ENCODE peak calls at places on chromosomes 7 and 10, in six cellular contexts. W, K, X, U, V and I are unnamed samples.

GRCh38 chr10:128641998-128642397 is 515.8 kb upstream of the MKI67 start:
- DNase-seq in W (no peak), K (no peak), X (no peak), U (no peak), V (no peak), I (no peak)

GRCh38 chr7:158137516-158138328 is 449.9 kb downstream of the PTPRN2 start:
- DNase-seq in W (no peak), K (no peak), X (no peak), U (no peak), V (no peak), I (peak; percentile 15)

GRCh38 chr10:133334495-133335237 is 2.0 kb downstream of the CALY start:
- DNase-seq in W (peak; percentile 68), K (no peak), X (no peak), U (peak; percentile 51), V (no peak), I (peak; percentile 75)

GRCh38 chr7:15123901-15124300 is 221.3 kb upstream of the DGKB start:
- DNase-seq in W (no peak), K (no peak), X (no peak), U (no peak), V (no peak), I (no peak)

GRCh38 chr7:26461508-26461907 is 169.8 kb downstream of the SNX10 start:
- DNase-seq in W (no peak), K (no peak), X (no peak), U (no peak), V (no peak), I (no peak)

GRCh38 chr7:43639858-43640491 is 57.1 kb downstream of the STK17A start:
- DNase-seq in W (peak; percentile 89), K (no peak), X (no peak), U (peak; percentile 63), V (peak; percentile 89), I (no peak)

GRCh38 chr10:62080905-62081304 is 179.4 kb downstream of the ARID5B start:
- DNase-seq in W (no peak), K (no peak), X (no peak), U (no peak), V (peak; percentile 50), I (no peak)

GRCh38 chr10:93876391-93876790 is 17.4 kb upstream of the SLC35G1 start:
- DNase-seq in W (no peak), K (no peak), X (no peak), U (no peak), V (no peak), I (no peak)

GRCh38 chr10:35043796-35044344 is 46.3 kb downstream of the CUL2 start:
- DNase-seq in W (no peak), K (no peak), X (no peak), U (no peak), V (no peak), I (no peak)

GRCh38 chr7:33040803-33041516 is 21.6 kb downstream of the NT5C3A start:
- DNase-seq in W (no peak), K (no peak), X (peak; percentile 44), U (no peak), V (peak; percentile 71), I (no peak)

GRCh38 chr7:40192036-40192435 is 57.2 kb downstream of the SUGCT start:
- DNase-seq in W (no peak), K (no peak), X (no peak), U (no peak), V (no peak), I (no peak)

GRCh38 chr10:20912969-20913368 is 15.9 kb upstream of the NEBL start:
- DNase-seq in W (no peak), K (no peak), X (no peak), U (no peak), V (no peak), I (no peak)

GRCh38 chr7:49623943-49624342 is 149.5 kb upstream of the VWC2 start:
- DNase-seq in W (no peak), K (no peak), X (no peak), U (no peak), V (no peak), I (no peak)

GRCh38 chr10:112675560-112676083 is 228.6 kb downstream of the VTI1A start:
- DNase-seq in W (no peak), K (no peak), X (no peak), U (no peak), V (no peak), I (no peak)

GRCh38 chr7:43869898-43870240 is 552 bp upstream of the MRPS24 start:
- DNase-seq in W (peak; percentile 76), K (peak; percentile 80), X (peak; percentile 61), U (no peak), V (no peak), I (no peak)

GRCh38 chr10:69835875-69836727 is 34.4 kb downstream of the COL13A1 start:
- DNase-seq in W (no peak), K (no peak), X (no peak), U (no peak), V (no peak), I (no peak)

GRCh38 chr10:99297033-99297432 is 32.1 kb upstream of the CNNM1 start:
- DNase-seq in W (no peak), K (no peak), X (no peak), U (no peak), V (peak; percentile 16), I (peak; percentile 64)

GRCh38 chr7:98110249-98111022 is 3.8 kb downstream of the LMTK2 start:
- DNase-seq in W (no peak), K (no peak), X (no peak), U (peak; percentile 56), V (no peak), I (no peak)

GRCh38 chr7:118029881-118030422 is 154.0 kb upstream of the LSM8 start:
- DNase-seq in W (no peak), K (no peak), X (no peak), U (no peak), V (no peak), I (no peak)

GRCh38 chr7:25847331-25848070 is 304.5 kb upstream of the NFE2L3 start:
- DNase-seq in W (no peak), K (no peak), X (no peak), U (no peak), V (no peak), I (no peak)

GRCh38 chr10:95840681-95841080 is 67.1 kb upstream of the CC2D2B start:
- DNase-seq in W (no peak), K (no peak), X (no peak), U (no peak), V (no peak), I (no peak)

GRCh38 chr10:126904493-126904806 is 778 bp upstream of the DOCK1 start:
- DNase-seq in W (no peak), K (no peak), X (no peak), U (no peak), V (no peak), I (no peak)

GRCh38 chr10:126904807-126905686 is at the start of gene DOCK1:
- DNase-seq in W (peak; percentile 66), K (peak; percentile 78), X (no peak), U (peak; percentile 80), V (peak; percentile 77), I (peak; percentile 90)

GRCh38 chr10:126902157-126902556 is 3.1 kb upstream of the DOCK1 start:
- DNase-seq in W (no peak), K (no peak), X (peak; percentile 89), U (no peak), V (peak; percentile 42), I (no peak)

GRCh38 chr10:126905776-126906703 is 812 bp downstream of the DOCK1 start:
- DNase-seq in W (no peak), K (no peak), X (no peak), U (no peak), V (peak; percentile 66), I (peak; percentile 88)

DNA sequence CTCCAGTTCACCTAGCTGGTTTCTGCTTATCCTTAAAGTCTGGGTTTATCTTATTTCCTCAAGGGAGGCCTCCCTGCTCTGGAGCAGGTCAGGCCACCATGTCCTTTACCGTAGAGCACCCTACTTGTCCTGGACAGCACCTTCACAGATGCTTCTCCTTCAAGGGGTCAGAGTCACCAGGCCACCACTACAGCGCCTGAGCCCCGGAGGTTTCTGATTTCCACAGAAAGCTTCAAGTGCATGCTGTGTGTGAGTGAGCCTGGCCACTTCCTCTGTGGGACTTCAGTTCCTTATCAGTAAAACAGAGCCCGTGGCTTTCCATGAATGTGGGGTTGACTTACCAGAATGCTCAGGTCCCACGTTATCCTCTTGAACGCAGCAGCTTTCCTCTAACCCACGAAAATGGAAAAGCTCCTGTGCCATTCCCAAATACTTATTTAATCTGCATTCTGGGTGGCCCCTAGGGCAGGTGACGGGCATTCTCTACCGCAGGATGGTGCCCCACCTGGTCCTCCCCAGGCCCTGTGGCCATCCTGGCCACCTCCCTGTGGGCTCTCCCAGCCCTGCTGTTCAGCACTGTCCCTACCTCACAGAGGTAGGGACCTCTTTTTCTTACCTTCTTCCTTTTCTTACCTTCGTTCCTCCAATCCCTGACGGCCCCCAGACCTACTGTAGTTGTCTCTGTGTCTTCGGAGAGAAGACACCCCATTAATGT is 1.4 kb upstream of the DOCK1 start:
- DNase-seq in W (no peak), K (no peak), X (no peak), U (no peak), V (no peak), I (no peak)
- H3K4me3 ChIP-seq in W (no peak overlapping the region), K (no peak overlapping the region), X (no peak overlapping the region), U (no peak overlapping the region), V (peak overlapping the region; percentile 66), I (peak overlapping the region; percentile 84)

DNA sequence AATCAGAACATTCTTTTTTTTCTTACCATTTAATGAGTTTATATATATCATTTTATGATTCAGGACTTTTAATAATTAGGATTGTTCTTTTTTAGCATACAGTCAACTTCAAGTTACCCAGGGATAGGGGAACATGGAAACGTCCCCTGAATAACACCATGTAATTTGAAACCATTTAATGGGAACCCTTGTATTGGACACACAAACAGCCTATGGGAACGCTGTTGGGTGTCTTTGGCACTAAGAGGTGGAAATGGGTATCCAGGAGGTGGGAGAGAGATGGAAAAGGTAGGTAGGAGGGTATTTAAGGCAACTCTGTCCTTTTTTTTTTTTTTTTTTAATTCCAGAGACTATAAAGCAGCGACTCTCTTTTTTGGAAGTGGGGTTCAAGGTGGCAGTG is 2.6 kb downstream of the LUC7L2 start:
- DNase-seq in W (no peak), K (no peak), X (no peak), U (no peak), V (no peak), I (no peak)
- H3K4me1 ChIP-seq in W (peaks cover 46% of the 10 kb centered on the region), K (peaks cover 16% of the 10 kb centered on the region), X (peaks cover 27% of the 10 kb centered on the region), U (peaks cover 50% of the 10 kb centered on the region), V (peaks cover 9% of the 10 kb centered on the region), I (peaks cover 9% of the 10 kb centered on the region)

GRCh38 chr7:895451-896052 is 19.2 kb downstream of the GET4 start:
- DNase-seq in W (no peak), K (no peak), X (no peak), U (no peak), V (no peak), I (no peak)

GRCh38 chr7:892648-893593 is 16.6 kb downstream of the GET4 start:
- DNase-seq in W (no peak), K (no peak), X (no peak), U (no peak), V (no peak), I (no peak)

GRCh38 chr7:894927-895450 is 18.6 kb downstream of the GET4 start:
- DNase-seq in W (no peak), K (no peak), X (no peak), U (no peak), V (no peak), I (no peak)

GRCh38 chr7:894164-894867 is 18.0 kb downstream of the GET4 start:
- DNase-seq in W (no peak), K (no peak), X (no peak), U (no peak), V (no peak), I (no peak)

GRCh38 chr7:893686-894085 is 17.3 kb downstream of the GET4 start:
- DNase-seq in W (no peak), K (no peak), X (no peak), U (no peak), V (no peak), I (no peak)
- H3K36me3 ChIP-seq in W (no peaks in the 10 kb centered on the region), K (peaks cover 52% of the 10 kb centered on the region), X (peaks cover 11% of the 10 kb centered on the region), U (peaks cover 78% of the 10 kb centered on the region), V (peaks cover 44% of the 10 kb centered on the region), I (peaks cover 52% of the 10 kb centered on the region)

GRCh38 chr7:29565982-29566746 is 2.5 kb downstream of the PRR15 start:
- DNase-seq in W (no peak), K (no peak), X (no peak), U (peak; percentile 60), V (no peak), I (peak; percentile 53)
- H3K4me3 ChIP-seq in W (peak overlapping the region; percentile 26), K (peak overlapping the region; percentile 57), X (peak overlapping the region; percentile 14), U (peak overlapping the region; percentile 60), V (no peak overlapping the region), I (peak overlapping the region; percentile 87)